ENCODE peak calls at places on chromosomes 6 and 20, in seven cellular contexts. X, H, W, B, C, D and I are unnamed samples.
A peak's percentile ranks its signal among the peaks of the same experiment; 100 is the strongest.

GRCh38 chr6:93896081-93896480 is 476.7 kb upstream of the EPHA7 start:
- DNase-seq in X (no peak), H (no peak), W (no peak), B (no peak), C (no peak), D (no peak), I (no peak)

GRCh38 chr6:85401186-85402062 is 48.5 kb upstream of the NT5E start:
- DNase-seq in X (no peak), H (no peak), W (no peak), B (no peak), C (no peak), D (no peak), I (no peak)

GRCh38 chr20:23244916-23245552 is 105.6 kb upstream of the NXT1 start:
- DNase-seq in X (no peak), H (no peak), W (no peak), B (no peak), C (no peak), D (no peak), I (peak; percentile 13)

GRCh38 chr6:37435816-37436215 is 2.8 kb downstream of the CMTR1 start:
- DNase-seq in X (no peak), H (no peak), W (no peak), B (no peak), C (no peak), D (no peak), I (no peak)

GRCh38 chr6:118963003-118963402 is 28.0 kb upstream of the MCM9 start:
- DNase-seq in X (no peak), H (no peak), W (no peak), B (no peak), C (no peak), D (no peak), I (no peak)

GRCh38 chr6:14706378-14706929 is 539.4 kb upstream of the JARID2 start:
- DNase-seq in X (no peak), H (no peak), W (no peak), B (no peak), C (peak; percentile 64), D (peak; percentile 93), I (peak; percentile 90)

GRCh38 chr6:87697581-87698552 is 4.2 kb downstream of the AKIRIN2 start:
- DNase-seq in X (no peak), H (no peak), W (peak; percentile 63), B (no peak), C (no peak), D (no peak), I (no peak)

GRCh38 chr6:54118117-54118516 is 6.9 kb downstream of the MLIP start:
- DNase-seq in X (no peak), H (no peak), W (no peak), B (no peak), C (no peak), D (no peak), I (no peak)

GRCh38 chr20:11624704-11625103 is 293.0 kb upstream of the BTBD3 start:
- DNase-seq in X (no peak), H (no peak), W (no peak), B (no peak), C (no peak), D (no peak), I (no peak)

GRCh38 chr20:64041781-64042771 is 6.1 kb downstream of the C20orf204 start:
- DNase-seq in X (no peak), H (no peak), W (no peak), B (no peak), C (no peak), D (no peak), I (no peak)

GRCh38 chr6:115969930-115970273 is 90.8 kb downstream of the FRK start:
- DNase-seq in X (no peak), H (no peak), W (no peak), B (no peak), C (no peak), D (no peak), I (no peak)

GRCh38 chr6:5723905-5724691 is 282.6 kb downstream of the NRN1 start:
- DNase-seq in X (no peak), H (no peak), W (no peak), B (no peak), C (no peak), D (peak; percentile 38), I (peak; percentile 46)

GRCh38 chr6:11650711-11651110 is 113.2 kb downstream of the TMEM170B start:
- DNase-seq in X (no peak), H (no peak), W (no peak), B (no peak), C (no peak), D (no peak), I (no peak)

GRCh38 chr20:53795170-53795569 is 201.5 kb upstream of the ZNF217 start:
- DNase-seq in X (no peak), H (no peak), W (no peak), B (no peak), C (no peak), D (no peak), I (no peak)

DNA sequence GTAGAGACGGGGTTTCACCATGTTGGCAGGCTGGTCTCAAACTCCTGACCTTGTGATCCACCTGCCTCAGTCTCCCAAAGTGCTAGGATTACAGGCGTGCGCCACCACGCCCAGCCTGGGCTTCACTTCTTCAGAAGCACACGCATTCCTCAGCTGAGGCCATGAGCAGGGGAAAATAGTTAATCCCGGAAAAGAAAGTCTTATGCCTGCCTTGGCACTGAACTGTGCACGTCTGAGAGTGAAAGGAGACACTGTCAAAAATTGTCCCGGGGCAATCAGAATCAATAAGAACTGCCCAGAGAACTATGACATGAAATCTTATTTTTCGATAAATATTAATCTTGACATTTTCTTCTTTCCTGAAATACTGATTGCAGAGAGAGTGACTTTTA is 2.8 kb downstream of the BTN2A2 start:
- DNase-seq in X (no peak), H (no peak), W (no peak), B (no peak), C (no peak), D (no peak), I (no peak)
- H3K36me3 ChIP-seq in X (no peaks in the 10 kb centered on the region), H (no peaks in the 10 kb centered on the region), W (no peaks in the 10 kb centered on the region), B (no peaks in the 10 kb centered on the region), C (no peaks in the 10 kb centered on the region), D (no peaks in the 10 kb centered on the region), I (peaks cover 3% of the 10 kb centered on the region)

DNA sequence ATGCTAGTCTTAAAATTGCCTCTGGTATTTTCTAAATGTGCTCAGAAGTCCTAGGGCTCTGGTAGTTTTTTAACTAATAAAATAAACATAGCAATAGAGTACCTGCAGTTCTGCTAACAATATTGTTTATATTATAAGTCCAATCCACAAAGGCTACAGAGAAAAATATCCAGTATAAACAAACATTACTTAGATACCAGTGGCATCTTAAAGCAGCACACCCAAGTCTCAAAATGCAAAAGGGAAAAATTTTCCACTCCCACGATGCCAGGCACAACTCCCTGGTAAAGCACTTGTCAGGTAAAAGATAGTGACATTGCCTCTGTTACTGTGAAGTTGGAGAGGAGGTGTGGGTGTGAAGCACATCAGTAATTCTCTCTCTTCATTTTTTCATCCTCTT is 123.3 kb downstream of the OGFRL1 start:
- DNase-seq in X (no peak), H (no peak), W (no peak), B (no peak), C (no peak), D (no peak), I (no peak)
- H3K4me1 ChIP-seq in X (no peaks in the 10 kb centered on the region), H (no peaks in the 10 kb centered on the region), W (peaks cover 3% of the 10 kb centered on the region), B (peaks cover 10% of the 10 kb centered on the region), C (no peaks in the 10 kb centered on the region), D (peaks cover 96% of the 10 kb centered on the region), I (peaks cover 54% of the 10 kb centered on the region)

GRCh38 chr6:160391419-160392116 is 43.4 kb downstream of the SLC22A3 start:
- DNase-seq in X (no peak), H (no peak), W (no peak), B (no peak), C (no peak), D (no peak), I (no peak)
- H3K36me3 ChIP-seq in X (no peaks in the 10 kb centered on the region), H (no peaks in the 10 kb centered on the region), W (no peaks in the 10 kb centered on the region), B (no peaks in the 10 kb centered on the region), C (no peaks in the 10 kb centered on the region), D (no peaks in the 10 kb centered on the region), I (no peaks in the 10 kb centered on the region)

GRCh38 chr6:35668096-35668495 is 20.6 kb downstream of the FKBP5 start:
- DNase-seq in X (no peak), H (no peak), W (no peak), B (no peak), C (no peak), D (no peak), I (no peak)

GRCh38 chr6:35673755-35674154 is 15.0 kb downstream of the FKBP5 start:
- DNase-seq in X (no peak), H (no peak), W (no peak), B (no peak), C (no peak), D (no peak), I (no peak)

GRCh38 chr6:35668708-35669440 is 19.8 kb downstream of the FKBP5 start:
- DNase-seq in X (no peak), H (no peak), W (no peak), B (no peak), C (no peak), D (no peak), I (no peak)

GRCh38 chr6:35665573-35665972 is 23.1 kb downstream of the FKBP5 start:
- DNase-seq in X (no peak), H (no peak), W (no peak), B (no peak), C (no peak), D (no peak), I (no peak)

DNA sequence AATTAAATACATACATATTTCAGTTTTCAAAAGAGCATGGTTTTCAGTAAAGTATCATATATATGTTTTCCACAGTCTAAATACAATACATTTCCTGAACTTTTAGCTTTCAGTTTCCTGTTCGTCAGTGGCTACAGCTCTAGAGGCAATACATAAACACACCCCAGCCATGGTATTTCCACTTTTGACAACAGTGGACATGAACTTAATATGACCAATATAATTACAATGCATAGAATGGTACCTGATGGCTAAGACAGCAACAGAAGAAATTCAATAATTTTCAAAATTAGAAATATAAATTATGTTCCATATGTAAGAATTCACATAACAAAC is 19.3 kb downstream of the FKBP5 start:
- DNase-seq in X (no peak), H (no peak), W (no peak), B (no peak), C (no peak), D (no peak), I (no peak)
- H3K4me1 ChIP-seq in X (no peaks in the 10 kb centered on the region), H (no peaks in the 10 kb centered on the region), W (no peaks in the 10 kb centered on the region), B (peaks cover 8% of the 10 kb centered on the region), C (peaks cover 19% of the 10 kb centered on the region), D (peaks cover 41% of the 10 kb centered on the region), I (peaks cover 32% of the 10 kb centered on the region)

DNA sequence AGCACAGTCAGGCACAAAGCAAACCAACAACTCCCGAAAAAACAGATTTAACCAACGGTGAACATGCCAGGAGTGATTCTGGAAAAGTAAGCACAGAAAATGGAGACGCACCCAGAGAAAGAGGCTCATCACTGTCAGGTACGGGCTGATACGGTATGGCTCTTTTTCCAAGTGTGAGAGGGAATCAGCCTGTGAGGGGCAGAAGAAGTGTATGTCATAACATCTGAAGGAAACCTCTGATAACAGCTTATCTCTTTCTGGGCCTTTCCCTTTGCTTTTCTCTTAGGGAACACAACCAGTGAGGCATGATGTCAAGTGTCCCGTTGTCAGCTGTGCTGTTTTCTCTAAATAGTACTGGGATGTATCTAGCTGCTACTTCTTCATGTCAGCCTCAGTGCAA is 32.1 kb downstream of the ARFGEF2 start:
- DNase-seq in X (no peak), H (no peak), W (no peak), B (peak; percentile 26), C (no peak), D (no peak), I (no peak)
- H3K36me3 ChIP-seq in X (peaks cover 4% of the 10 kb centered on the region), H (peaks cover 46% of the 10 kb centered on the region), W (peaks cover 40% of the 10 kb centered on the region), B (peaks cover 8% of the 10 kb centered on the region), C (peaks cover 5% of the 10 kb centered on the region), D (no peaks in the 10 kb centered on the region), I (peaks cover 83% of the 10 kb centered on the region)